ENCODE peak calls at places on chromosomes 5 and 9, in nine cellular contexts. One of them, this sample, is unnamed.

GRCh38 chr5:68251386-68251785 is 35.8 kb downstream of the PIK3R1 start:
- DNase-seq in stomach: no peak
- DNase-seq in tibial nerve: no peak
- DNase-seq in GM12878: no peak
- DNase-seq in K562: no peak
- DNase-seq in upper lobe of left lung: no peak
- DNase-seq in suprapubic skin: no peak
- DNase-seq in transverse colon: no peak
- DNase-seq in H1: no peak
- DNase-seq in this sample: no peak

GRCh38 chr9:33148367-33149019 is 18.6 kb downstream of the B4GALT1 start:
- DNase-seq in H1: no peak
- DNase-seq in upper lobe of left lung: no peak
- DNase-seq in suprapubic skin: no peak
- DNase-seq in stomach: no peak
- DNase-seq in GM12878: no peak
- DNase-seq in transverse colon: peak; percentile 1
- DNase-seq in tibial nerve: no peak
- DNase-seq in K562: no peak
- DNase-seq in this sample: no peak

GRCh38 chr9:81560851-81561732 is 128.3 kb downstream of the TLE1 start:
- DNase-seq in K562: no peak
- DNase-seq in transverse colon: no peak
- DNase-seq in upper lobe of left lung: no peak
- DNase-seq in stomach: no peak
- DNase-seq in tibial nerve: no peak
- DNase-seq in suprapubic skin: no peak
- DNase-seq in H1: no peak
- DNase-seq in GM12878: no peak
- DNase-seq in this sample: no peak

GRCh38 chr5:76811214-76811613 is 7.6 kb upstream of the F2RL1 start:
- DNase-seq in suprapubic skin: no peak
- DNase-seq in transverse colon: no peak
- DNase-seq in upper lobe of left lung: no peak
- DNase-seq in GM12878: no peak
- DNase-seq in stomach: no peak
- DNase-seq in tibial nerve: no peak
- DNase-seq in H1: no peak
- DNase-seq in K562: no peak
- DNase-seq in this sample: peak; percentile 72

GRCh38 chr9:133090752-133091325 is 29.1 kb downstream of the CEL start:
- DNase-seq in K562: no peak
- DNase-seq in H1: no peak
- DNase-seq in GM12878: no peak
- DNase-seq in stomach: no peak
- DNase-seq in tibial nerve: no peak
- DNase-seq in suprapubic skin: no peak
- DNase-seq in upper lobe of left lung: no peak
- DNase-seq in transverse colon: no peak
- DNase-seq in this sample: no peak

GRCh38 chr5:119340597-119341218 is 15.1 kb upstream of the TNFAIP8 start:
- DNase-seq in suprapubic skin: no peak
- DNase-seq in H1: no peak
- DNase-seq in tibial nerve: no peak
- DNase-seq in GM12878: peak; percentile 91
- DNase-seq in stomach: no peak
- DNase-seq in upper lobe of left lung: no peak
- DNase-seq in K562: no peak
- DNase-seq in transverse colon: peak; percentile 70
- DNase-seq in this sample: no peak

GRCh38 chr9:85224729-85225128 is 517.0 kb downstream of the AGTPBP1 start:
- DNase-seq in stomach: no peak
- DNase-seq in transverse colon: no peak
- DNase-seq in GM12878: no peak
- DNase-seq in H1: no peak
- DNase-seq in suprapubic skin: no peak
- DNase-seq in K562: no peak
- DNase-seq in tibial nerve: no peak
- DNase-seq in upper lobe of left lung: no peak
- DNase-seq in this sample: no peak

GRCh38 chr9:101093620-101094019 is 65.1 kb downstream of the PLPPR1 start:
- DNase-seq in tibial nerve: no peak
- DNase-seq in transverse colon: no peak
- DNase-seq in GM12878: no peak
- DNase-seq in K562: no peak
- DNase-seq in stomach: no peak
- DNase-seq in H1: no peak
- DNase-seq in upper lobe of left lung: no peak
- DNase-seq in suprapubic skin: no peak
- DNase-seq in this sample: peak; percentile 22

GRCh38 chr9:20199111-20199510 is 410.3 kb upstream of the SLC24A2 start:
- DNase-seq in H1: no peak
- DNase-seq in upper lobe of left lung: no peak
- DNase-seq in GM12878: no peak
- DNase-seq in K562: no peak
- DNase-seq in tibial nerve: no peak
- DNase-seq in transverse colon: no peak
- DNase-seq in stomach: no peak
- DNase-seq in suprapubic skin: no peak
- DNase-seq in this sample: no peak

GRCh38 chr9:124110307-124110915 is 98.8 kb downstream of the LHX2 start:
- DNase-seq in stomach: peak; percentile 55
- DNase-seq in K562: peak; percentile 73
- DNase-seq in GM12878: no peak
- DNase-seq in suprapubic skin: no peak
- DNase-seq in transverse colon: peak; percentile 53
- DNase-seq in H1: peak; percentile 91
- DNase-seq in upper lobe of left lung: no peak
- DNase-seq in tibial nerve: peak; percentile 28
- DNase-seq in this sample: peak; percentile 51

GRCh38 chr5:65133473-65134110 is 348.1 kb downstream of the ADAMTS6 start:
- DNase-seq in K562: no peak
- DNase-seq in H1: no peak
- DNase-seq in upper lobe of left lung: no peak
- DNase-seq in transverse colon: no peak
- DNase-seq in suprapubic skin: no peak
- DNase-seq in stomach: no peak
- DNase-seq in GM12878: no peak
- DNase-seq in tibial nerve: no peak
- DNase-seq in this sample: no peak

GRCh38 chr5:41325074-41325473 is 111.7 kb upstream of the C6 start:
- DNase-seq in H1: no peak
- DNase-seq in GM12878: no peak
- DNase-seq in tibial nerve: no peak
- DNase-seq in stomach: no peak
- DNase-seq in suprapubic skin: no peak
- DNase-seq in upper lobe of left lung: no peak
- DNase-seq in K562: no peak
- DNase-seq in transverse colon: no peak
- DNase-seq in this sample: no peak
- TF ChIP-seq EP300 in H1: no peak
- TF ChIP-seq EP300 in GM12878: no peak
- TF ChIP-seq EP300 in tibial nerve: no peak
- TF ChIP-seq EP300 in stomach: no peak
- TF ChIP-seq EP300 in suprapubic skin: no peak
- TF ChIP-seq EP300 in upper lobe of left lung: no peak
- TF ChIP-seq EP300 in K562: no peak
- TF ChIP-seq EP300 in transverse colon: no peak
- TF ChIP-seq EP300 in this sample: no peak

DNA sequence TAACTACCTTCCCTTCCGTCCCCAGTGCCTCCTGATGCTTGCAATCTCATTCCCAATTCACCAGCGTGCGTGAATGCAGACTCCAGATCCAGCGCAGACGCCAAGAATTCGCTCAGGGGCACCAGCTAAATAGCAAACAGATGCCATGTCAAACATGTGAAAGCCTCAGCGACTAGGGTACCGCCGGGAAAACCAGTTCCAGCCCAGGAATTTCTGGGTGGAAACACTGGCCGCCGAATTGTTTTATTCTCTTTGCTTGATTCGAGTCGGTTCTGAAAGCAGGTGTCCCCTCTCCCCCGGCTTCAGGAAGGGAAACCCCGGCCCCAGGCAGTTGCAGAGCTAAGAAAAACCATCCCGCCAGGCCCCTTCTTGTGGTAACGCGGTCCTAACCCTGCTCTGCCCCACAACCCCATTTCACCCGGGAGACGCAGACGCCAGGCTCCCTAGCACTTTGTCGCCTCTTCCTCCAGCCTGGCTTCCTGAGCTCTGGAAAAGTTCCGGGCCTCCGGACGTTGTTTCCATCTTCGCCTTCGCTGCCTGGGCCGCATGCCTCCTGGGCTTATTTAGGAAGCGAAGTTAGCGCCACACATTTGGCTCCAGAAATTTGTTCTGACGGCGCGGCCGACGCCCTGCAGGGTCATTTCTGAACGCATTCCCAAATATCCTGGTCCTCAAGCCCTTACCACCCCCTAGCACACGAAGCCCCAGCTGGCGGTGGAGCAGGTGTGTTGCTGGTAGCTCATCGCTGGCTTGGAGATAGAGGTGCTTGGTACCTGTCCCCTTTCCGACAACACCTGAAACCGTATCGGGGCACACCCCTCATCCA is 649 bp upstream of the LVRN start:
- DNase-seq in transverse colon: no peak
- DNase-seq in upper lobe of left lung: peak; percentile 38
- DNase-seq in H1: peak; percentile 51
- DNase-seq in tibial nerve: no peak
- DNase-seq in GM12878: no peak
- DNase-seq in stomach: no peak
- DNase-seq in suprapubic skin: peak; percentile 80
- DNase-seq in K562: no peak
- DNase-seq in this sample: no peak
- TF ChIP-seq EP300 in transverse colon: no peak
- TF ChIP-seq EP300 in upper lobe of left lung: no peak
- TF ChIP-seq EP300 in H1: no peak
- TF ChIP-seq EP300 in tibial nerve: no peak
- TF ChIP-seq EP300 in GM12878: no peak
- TF ChIP-seq EP300 in stomach: no peak
- TF ChIP-seq EP300 in suprapubic skin: no peak
- TF ChIP-seq EP300 in K562: no peak
- TF ChIP-seq EP300 in this sample: no peak

DNA sequence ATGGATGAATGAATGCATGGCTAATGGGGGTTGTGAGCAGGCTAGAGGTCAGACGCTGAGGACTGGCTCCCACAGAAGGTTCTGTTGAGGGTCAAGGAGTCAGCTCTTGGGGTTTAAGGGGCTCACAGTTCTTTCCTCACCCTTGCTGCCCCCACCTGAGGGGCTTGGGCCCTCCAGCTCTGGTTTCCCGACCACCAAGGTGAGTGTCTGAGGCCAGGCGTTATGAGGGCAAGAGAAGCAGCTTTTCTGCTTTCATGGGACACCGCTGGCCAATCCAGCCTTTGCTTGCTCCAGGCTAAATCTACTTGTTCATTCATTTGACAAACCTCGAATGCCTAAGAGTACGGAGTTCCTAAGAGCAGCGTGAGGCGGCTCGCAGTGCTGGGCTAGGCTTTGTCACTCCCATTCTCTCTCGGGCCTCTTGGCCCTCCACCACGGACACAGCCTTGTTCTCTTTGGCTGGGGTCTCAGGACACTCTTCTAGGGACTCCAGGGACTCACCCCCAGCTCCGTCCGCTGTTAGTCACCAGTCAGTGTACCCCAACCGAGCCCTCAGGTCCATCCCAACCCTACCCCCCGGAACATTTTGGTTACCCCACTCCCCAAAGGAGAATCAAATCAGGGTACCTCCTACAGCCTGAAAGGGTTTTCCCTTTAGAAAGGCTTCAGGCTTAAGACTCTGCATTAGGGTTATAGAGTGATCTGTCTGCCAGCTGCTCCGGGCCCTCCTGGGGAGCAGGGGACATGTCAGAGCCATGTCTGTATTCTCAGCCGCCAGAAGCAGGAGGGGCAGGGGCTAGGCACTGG is 210.1 kb upstream of the MVB12B start:
- DNase-seq in H1: peak; percentile 38
- DNase-seq in GM12878: no peak
- DNase-seq in upper lobe of left lung: no peak
- DNase-seq in tibial nerve: no peak
- DNase-seq in suprapubic skin: peak; percentile 55
- DNase-seq in transverse colon: no peak
- DNase-seq in stomach: peak; percentile 9
- DNase-seq in K562: no peak
- DNase-seq in this sample: no peak
- TF ChIP-seq EP300 in H1: no peak
- TF ChIP-seq EP300 in GM12878: no peak
- TF ChIP-seq EP300 in upper lobe of left lung: no peak
- TF ChIP-seq EP300 in tibial nerve: no peak
- TF ChIP-seq EP300 in suprapubic skin: no peak
- TF ChIP-seq EP300 in transverse colon: no peak
- TF ChIP-seq EP300 in stomach: no peak
- TF ChIP-seq EP300 in K562: no peak
- TF ChIP-seq EP300 in this sample: no peak

DNA sequence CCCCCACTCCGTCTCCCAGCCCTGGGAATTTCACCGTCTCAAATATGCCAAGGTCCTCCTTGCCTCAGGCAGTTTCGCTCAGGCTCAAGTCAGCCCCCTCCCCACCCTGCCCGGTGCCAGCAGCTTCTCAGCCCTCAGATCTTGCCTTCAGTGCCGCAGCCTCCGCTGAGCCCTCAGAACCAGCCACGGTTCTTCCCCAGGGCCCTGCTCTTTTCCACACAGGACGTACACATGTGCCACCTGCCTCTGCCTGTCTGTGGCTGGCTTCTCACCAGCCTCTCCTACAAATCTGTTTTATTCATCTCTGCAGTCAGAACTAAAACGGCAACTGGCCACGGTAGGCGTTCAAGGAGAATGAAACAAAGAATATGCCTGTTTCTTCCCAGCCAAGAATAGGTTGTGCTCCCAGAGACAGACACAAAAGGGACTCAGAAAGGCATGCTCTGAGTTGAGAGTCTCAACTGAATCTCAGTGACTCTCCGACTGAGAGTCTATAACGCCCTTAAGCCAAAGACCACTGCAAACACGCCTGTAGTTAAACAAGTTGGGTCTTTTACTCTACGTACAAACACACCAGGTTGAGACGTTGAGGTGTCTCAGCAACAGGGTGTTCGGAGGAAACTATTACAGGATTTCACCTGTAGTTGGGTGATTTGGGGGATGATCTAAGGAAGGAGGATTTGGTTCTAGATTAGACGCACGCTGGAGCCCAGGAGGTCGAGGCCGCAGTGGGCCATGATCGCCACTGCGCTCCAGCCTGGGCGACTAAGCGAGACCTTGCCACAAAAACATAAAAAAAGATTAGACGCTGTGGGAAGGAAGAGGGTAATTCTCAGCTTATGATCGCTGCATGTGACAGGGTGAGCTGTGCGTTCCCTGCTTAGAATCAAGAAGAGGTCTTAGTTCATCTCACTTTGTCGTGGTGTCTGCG is 10.5 kb upstream of the GRIN1 start:
- DNase-seq in transverse colon: no peak
- DNase-seq in stomach: no peak
- DNase-seq in tibial nerve: no peak
- DNase-seq in K562: peak; percentile 18
- DNase-seq in H1: no peak
- DNase-seq in suprapubic skin: no peak
- DNase-seq in upper lobe of left lung: peak; percentile 35
- DNase-seq in GM12878: no peak
- DNase-seq in this sample: no peak
- TF ChIP-seq EP300 in transverse colon: no peak
- TF ChIP-seq EP300 in stomach: no peak
- TF ChIP-seq EP300 in tibial nerve: no peak
- TF ChIP-seq EP300 in K562: no peak
- TF ChIP-seq EP300 in H1: no peak
- TF ChIP-seq EP300 in suprapubic skin: no peak
- TF ChIP-seq EP300 in upper lobe of left lung: no peak
- TF ChIP-seq EP300 in GM12878: no peak
- TF ChIP-seq EP300 in this sample: no peak